ENCODE peak calls at places on chromosomes 7 and 10, in six cellular contexts. One of them, this sample, is unnamed. For H3K27me3, the result is how much of the 10 kb centered on the place peaks cover.

GRCh38 chr7:2621948-2622640 is 9.7 kb upstream of the TTYH3 start:
- DNase-seq in suprapubic skin: no peak
- DNase-seq in adrenal gland: peak
- DNase-seq in ovary: no peak
- DNase-seq in spleen: peak
- DNase-seq in sigmoid colon: no peak
- DNase-seq in this sample: peak

GRCh38 chr10:109062371-109062770 is 860.9 kb downstream of the XPNPEP1 start:
- DNase-seq in sigmoid colon: no peak
- DNase-seq in spleen: no peak
- DNase-seq in suprapubic skin: no peak
- DNase-seq in ovary: no peak
- DNase-seq in adrenal gland: no peak
- DNase-seq in this sample: no peak

GRCh38 chr10:49734676-49735075 is 27.4 kb downstream of the OGDHL start:
- DNase-seq in suprapubic skin: peak
- DNase-seq in sigmoid colon: no peak
- DNase-seq in adrenal gland: no peak
- DNase-seq in ovary: no peak
- DNase-seq in spleen: no peak
- DNase-seq in this sample: no peak

GRCh38 chr7:74429153-74429747 is 24.5 kb upstream of the GTF2IRD1 start:
- DNase-seq in adrenal gland: no peak
- DNase-seq in ovary: no peak
- DNase-seq in suprapubic skin: no peak
- DNase-seq in spleen: no peak
- DNase-seq in sigmoid colon: peak
- DNase-seq in this sample: no peak

GRCh38 chr7:26356929-26357792 is 65.5 kb downstream of the SNX10 start:
- DNase-seq in spleen: no peak
- DNase-seq in suprapubic skin: no peak
- DNase-seq in adrenal gland: no peak
- DNase-seq in ovary: no peak
- DNase-seq in sigmoid colon: no peak
- DNase-seq in this sample: no peak

GRCh38 chr10:34143466-34143865 is 671.6 kb downstream of the PARD3 start:
- DNase-seq in sigmoid colon: no peak
- DNase-seq in suprapubic skin: no peak
- DNase-seq in spleen: no peak
- DNase-seq in adrenal gland: no peak
- DNase-seq in ovary: no peak
- DNase-seq in this sample: no peak

GRCh38 chr10:102919237-102919959 is 1.3 kb downstream of the CNNM2 start:
- DNase-seq in ovary: peak
- DNase-seq in sigmoid colon: peak
- DNase-seq in adrenal gland: peak
- DNase-seq in suprapubic skin: no peak
- DNase-seq in spleen: peak
- DNase-seq in this sample: no peak

GRCh38 chr7:138625849-138626230 is 75.3 kb downstream of the SVOPL start:
- DNase-seq in spleen: no peak
- DNase-seq in sigmoid colon: no peak
- DNase-seq in adrenal gland: no peak
- DNase-seq in suprapubic skin: no peak
- DNase-seq in ovary: no peak
- DNase-seq in this sample: no peak

GRCh38 chr10:77629775-77630565 is 7.6 kb downstream of the KCNMA1 start:
- DNase-seq in sigmoid colon: no peak
- DNase-seq in ovary: no peak
- DNase-seq in suprapubic skin: no peak
- DNase-seq in adrenal gland: no peak
- DNase-seq in spleen: no peak
- DNase-seq in this sample: no peak

GRCh38 chr10:11379771-11380170 is 231.7 kb downstream of the USP6NL start:
- DNase-seq in suprapubic skin: no peak
- DNase-seq in sigmoid colon: no peak
- DNase-seq in ovary: no peak
- DNase-seq in spleen: no peak
- DNase-seq in adrenal gland: no peak
- DNase-seq in this sample: no peak

GRCh38 chr10:15784662-15785300 is 65.1 kb upstream of the ITGA8 start:
- DNase-seq in sigmoid colon: no peak
- DNase-seq in spleen: no peak
- DNase-seq in adrenal gland: no peak
- DNase-seq in ovary: no peak
- DNase-seq in suprapubic skin: no peak
- DNase-seq in this sample: no peak

GRCh38 chr10:100020883-100021248 is 11.1 kb upstream of the DNMBP start:
- DNase-seq in ovary: no peak
- DNase-seq in adrenal gland: no peak
- DNase-seq in suprapubic skin: no peak
- DNase-seq in sigmoid colon: no peak
- DNase-seq in spleen: no peak
- DNase-seq in this sample: no peak

GRCh38 chr10:118725784-118726507 is 28.8 kb downstream of the CACUL1 start:
- DNase-seq in suprapubic skin: no peak
- DNase-seq in sigmoid colon: no peak
- DNase-seq in adrenal gland: no peak
- DNase-seq in ovary: no peak
- DNase-seq in spleen: no peak
- DNase-seq in this sample: no peak

GRCh38 chr10:117892681-117893220 is 154.0 kb downstream of the RAB11FIP2 start:
- DNase-seq in suprapubic skin: no peak
- DNase-seq in sigmoid colon: no peak
- DNase-seq in adrenal gland: no peak
- DNase-seq in spleen: no peak
- DNase-seq in ovary: no peak
- DNase-seq in this sample: no peak

GRCh38 chr7:74026406-74027123 is 1.4 kb upstream of the ELN start:
- DNase-seq in suprapubic skin: peak
- DNase-seq in adrenal gland: peak
- DNase-seq in sigmoid colon: peak
- DNase-seq in spleen: peak
- DNase-seq in ovary: peak
- DNase-seq in this sample: peak

GRCh38 chr7:16926283-16926682 is 44.5 kb upstream of the AGR3 start:
- DNase-seq in spleen: no peak
- DNase-seq in ovary: no peak
- DNase-seq in sigmoid colon: no peak
- DNase-seq in suprapubic skin: no peak
- DNase-seq in adrenal gland: no peak
- DNase-seq in this sample: no peak

GRCh38 chr10:99433378-99434020 is 3.1 kb upstream of the GOT1 start:
- DNase-seq in spleen: no peak
- DNase-seq in ovary: no peak
- DNase-seq in sigmoid colon: no peak
- DNase-seq in suprapubic skin: no peak
- DNase-seq in adrenal gland: no peak
- DNase-seq in this sample: no peak

GRCh38 chr10:79409038-79410035 is 36.1 kb downstream of the ZCCHC24 start:
- DNase-seq in adrenal gland: no peak
- DNase-seq in ovary: no peak
- DNase-seq in sigmoid colon: peak
- DNase-seq in suprapubic skin: no peak
- DNase-seq in spleen: peak
- DNase-seq in this sample: peak

GRCh38 chr10:6140141-6140841 is 51.5 kb downstream of the RBM17 start:
- DNase-seq in ovary: no peak
- DNase-seq in suprapubic skin: no peak
- DNase-seq in adrenal gland: no peak
- DNase-seq in spleen: peak
- DNase-seq in sigmoid colon: no peak
- DNase-seq in this sample: no peak

GRCh38 chr10:69838853-69839252 is 37.1 kb downstream of the COL13A1 start:
- DNase-seq in sigmoid colon: no peak
- DNase-seq in spleen: no peak
- DNase-seq in ovary: no peak
- DNase-seq in suprapubic skin: no peak
- DNase-seq in adrenal gland: no peak
- DNase-seq in this sample: no peak

GRCh38 chr10:27297848-27298524 is 57.4 kb upstream of the ACBD5 start:
- DNase-seq in ovary: no peak
- DNase-seq in spleen: no peak
- DNase-seq in adrenal gland: no peak
- DNase-seq in suprapubic skin: no peak
- DNase-seq in sigmoid colon: no peak
- DNase-seq in this sample: no peak

GRCh38 chr10:47368431-47369180 is 15.5 kb downstream of the ZNF488 start:
- DNase-seq in suprapubic skin: peak
- DNase-seq in ovary: peak
- DNase-seq in spleen: peak
- DNase-seq in sigmoid colon: no peak
- DNase-seq in adrenal gland: no peak
- DNase-seq in this sample: no peak

GRCh38 chr7:44113764-44114354 is 9.5 kb downstream of the POLD2 start:
- DNase-seq in spleen: no peak
- DNase-seq in suprapubic skin: no peak
- DNase-seq in sigmoid colon: no peak
- DNase-seq in ovary: no peak
- DNase-seq in adrenal gland: no peak
- DNase-seq in this sample: peak
- TF ChIP-seq POLR2A in spleen: no peak
- TF ChIP-seq POLR2A in suprapubic skin: no peak
- TF ChIP-seq POLR2A in sigmoid colon: no peak
- TF ChIP-seq POLR2A in ovary: no peak
- TF ChIP-seq POLR2A in adrenal gland: no peak
- TF ChIP-seq POLR2A in this sample: no peak

GRCh38 chr7:127530148-127530547 is 55.2 kb downstream of the GCC1 start:
- DNase-seq in adrenal gland: no peak
- DNase-seq in spleen: no peak
- DNase-seq in suprapubic skin: no peak
- DNase-seq in sigmoid colon: no peak
- DNase-seq in ovary: no peak
- DNase-seq in this sample: no peak

GRCh38 chr7:127527561-127527960 is 57.8 kb downstream of the GCC1 start:
- DNase-seq in adrenal gland: no peak
- DNase-seq in ovary: no peak
- DNase-seq in sigmoid colon: no peak
- DNase-seq in spleen: no peak
- DNase-seq in suprapubic skin: no peak
- DNase-seq in this sample: no peak

DNA sequence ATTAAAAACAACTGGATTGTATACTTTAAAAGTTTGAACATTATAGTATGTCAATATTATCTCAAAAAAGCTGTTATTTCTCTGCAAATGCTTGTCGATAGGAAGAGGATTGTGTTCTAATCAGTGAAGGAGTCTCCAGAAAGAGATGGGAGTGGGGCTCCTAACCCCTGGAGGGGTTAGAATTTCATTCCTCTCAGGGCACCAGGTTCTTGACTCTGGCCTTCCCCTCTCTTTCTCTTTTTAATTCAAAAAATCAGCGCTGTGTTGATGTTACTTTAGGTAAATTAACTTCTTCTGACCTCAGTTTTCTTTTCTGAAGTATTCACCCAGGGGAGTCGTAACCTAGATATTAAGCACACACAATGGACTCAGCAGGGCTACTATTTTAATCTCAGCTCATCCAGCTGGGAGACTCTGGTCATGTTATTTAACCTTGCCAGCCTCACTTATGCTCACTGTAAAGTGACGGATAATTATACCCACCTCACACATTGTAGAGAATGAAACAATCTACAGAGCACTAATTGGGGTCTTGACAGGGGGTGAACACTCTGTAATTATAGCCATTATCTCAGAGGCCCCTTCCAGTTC is 59.4 kb downstream of the GCC1 start:
- DNase-seq in sigmoid colon: no peak
- DNase-seq in suprapubic skin: no peak
- DNase-seq in spleen: no peak
- DNase-seq in adrenal gland: no peak
- DNase-seq in ovary: no peak
- DNase-seq in this sample: no peak
- H3K27me3 ChIP-seq in sigmoid colon: under half
- H3K27me3 ChIP-seq in suprapubic skin: under half
- H3K27me3 ChIP-seq in spleen: under half
- H3K27me3 ChIP-seq in adrenal gland: under half
- H3K27me3 ChIP-seq in ovary: under half
- H3K27me3 ChIP-seq in this sample: under half

GRCh38 chr7:136294977-136295376 is 317.8 kb upstream of the MTPN start:
- DNase-seq in sigmoid colon: no peak
- DNase-seq in spleen: no peak
- DNase-seq in ovary: no peak
- DNase-seq in suprapubic skin: no peak
- DNase-seq in adrenal gland: no peak
- DNase-seq in this sample: no peak
- TF ChIP-seq CTCF in sigmoid colon: no peak
- TF ChIP-seq CTCF in spleen: no peak
- TF ChIP-seq CTCF in ovary: no peak
- TF ChIP-seq CTCF in suprapubic skin: no peak
- TF ChIP-seq CTCF in adrenal gland: no peak
- TF ChIP-seq CTCF in this sample: no peak

DNA sequence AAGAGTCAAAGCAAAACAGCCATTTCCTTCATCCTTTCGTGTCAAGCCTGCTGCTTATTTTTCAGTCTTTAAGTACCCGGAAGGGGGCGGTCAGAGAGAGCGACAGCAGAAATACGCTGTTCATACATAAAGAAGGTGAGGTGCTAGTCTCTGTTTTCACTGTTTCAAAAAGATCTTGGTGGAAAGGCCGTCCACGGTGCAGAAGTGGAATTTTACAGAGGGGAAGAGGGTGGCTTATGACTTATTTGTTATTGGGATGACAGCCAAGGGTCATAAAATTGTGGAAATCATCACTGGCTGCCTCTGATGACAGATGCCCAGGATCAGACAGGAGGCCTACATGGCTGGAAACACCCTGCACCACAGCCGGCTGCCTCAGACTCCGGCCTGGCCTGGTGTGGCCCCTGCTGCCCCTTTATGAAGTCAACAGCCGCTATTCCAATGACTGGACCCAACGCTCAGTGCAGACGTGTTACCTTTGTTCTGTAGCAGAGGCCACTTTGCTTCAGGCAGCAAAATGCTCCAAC is 57.0 kb downstream of the HIPK2 start:
- DNase-seq in sigmoid colon: no peak
- DNase-seq in spleen: no peak
- DNase-seq in suprapubic skin: no peak
- DNase-seq in ovary: no peak
- DNase-seq in adrenal gland: peak
- DNase-seq in this sample: no peak
- TF ChIP-seq POLR2A in sigmoid colon: no peak
- TF ChIP-seq POLR2A in spleen: no peak
- TF ChIP-seq POLR2A in suprapubic skin: no peak
- TF ChIP-seq POLR2A in ovary: no peak
- TF ChIP-seq POLR2A in adrenal gland: no peak
- TF ChIP-seq POLR2A in this sample: peak

This sample was measured in heart left ventricle.